ENCODE peak calls at places on chromosomes 3 and 15, in seven cellular contexts. E is AG10803; Z is astrocyte; V is DMS53; Y is MG63; A is stimulated activated CD8-positive, alpha-beta memory T cell treated with anti-CD3 and anti-CD28 coated beads, Interleukin-12 subunit alpha, Interleukin-12 subunit beta, amount 100 ng/mL, for 4 hours; U is CD4-positive, alpha-beta T cell. O is an unnamed sample.

GRCh38 chr3:18729671-18730070 is 304.5 kb upstream of the SATB1 start:
- DNase-seq in E (no peak), U (no peak), V (peak), Y (no peak), Z (no peak), A (no peak), O (no peak)

GRCh38 chr3:149506540-149506939 is 32.0 kb downstream of the TM4SF4 start:
- DNase-seq in Z (peak), A (no peak), Y (no peak), V (no peak), E (peak), U (no peak), O (no peak)

GRCh38 chr15:66042624-66043023 is 173.3 kb downstream of the RAB11A start:
- DNase-seq in V (peak), A (no peak), E (no peak), U (no peak), Y (no peak), Z (no peak), O (no peak)

GRCh38 chr3:39435006-39435748 is 28.7 kb downstream of the RPSA start:
- DNase-seq in A (no peak), E (no peak), Y (no peak), U (no peak), V (no peak), Z (no peak), O (no peak)

GRCh38 chr15:85312925-85313324 is 67.5 kb upstream of the AKAP13 start:
- DNase-seq in Z (no peak), Y (peak), E (peak), U (no peak), V (no peak), A (no peak), O (no peak)

GRCh38 chr3:104947946-104948345 is 418.8 kb upstream of the ALCAM start:
- DNase-seq in A (no peak), E (no peak), V (no peak), Y (no peak), U (no peak), Z (no peak), O (no peak)

GRCh38 chr3:108103040-108103751 is 12.4 kb upstream of the CD47 start:
- DNase-seq in A (no peak), E (no peak), U (no peak), Z (no peak), Y (no peak), V (no peak), O (no peak)

GRCh38 chr15:67731112-67731761 is 94.1 kb upstream of the SKOR1 start:
- DNase-seq in Y (no peak), Z (no peak), U (no peak), E (no peak), A (no peak), V (no peak), O (no peak)

GRCh38 chr15:32855942-32856341 is 138.1 kb downstream of the GREM1 start:
- DNase-seq in Z (peak), A (no peak), V (peak), E (peak), Y (peak), U (no peak), O (no peak)

GRCh38 chr3:175443682-175444081 is 584.5 kb downstream of the NAALADL2 start:
- DNase-seq in A (no peak), V (no peak), E (no peak), U (no peak), Z (no peak), Y (no peak), O (no peak)

GRCh38 chr3:104951426-104951825 is 415.3 kb upstream of the ALCAM start:
- DNase-seq in Y (no peak), A (no peak), U (no peak), E (no peak), V (no peak), Z (peak), O (no peak)

GRCh38 chr3:172846706-172847105 is 96.2 kb downstream of the ECT2 start:
- DNase-seq in Z (peak), Y (no peak), A (no peak), E (no peak), V (no peak), U (no peak), O (no peak)

GRCh38 chr15:76844096-76844495 is 61.0 kb downstream of the SCAPER start:
- DNase-seq in Y (no peak), A (no peak), Z (peak), U (no peak), V (peak), E (peak), O (no peak)

GRCh38 chr3:127456471-127457093 is 134.0 kb downstream of the TPRA1 start:
- DNase-seq in U (no peak), Z (peak), Y (peak), V (peak), E (peak), A (no peak), O (no peak)

GRCh38 chr3:43248194-43248593 is 38.1 kb upstream of the SNRK start:
- DNase-seq in Y (peak), E (peak), A (no peak), V (no peak), Z (no peak), U (no peak), O (no peak)

GRCh38 chr3:187210555-187211327 is 13.5 kb downstream of the RTP1 start:
- DNase-seq in V (no peak), Z (peak), A (no peak), U (no peak), Y (peak), E (peak), O (no peak)

GRCh38 chr3:126664591-126665214 is 9.8 kb upstream of the TXNRD3 start:
- DNase-seq in Y (peak), U (no peak), E (peak), V (no peak), Z (peak), A (no peak), O (no peak)

GRCh38 chr15:67918205-67918861 is 78.5 kb upstream of the RNU6-1 start:
- DNase-seq in E (no peak), Y (no peak), U (no peak), Z (no peak), V (no peak), A (no peak), O (no peak)

GRCh38 chr15:57921371-57921770 is 144.1 kb downstream of the ALDH1A2 start:
- DNase-seq in A (no peak), Y (no peak), U (no peak), V (no peak), Z (no peak), E (no peak), O (no peak)

GRCh38 chr15:51776952-51777574 is 25.7 kb downstream of the TMOD2 start:
- DNase-seq in V (peak), Z (peak), Y (peak), U (peak), E (peak), A (peak), O (peak)

GRCh38 chr3:149216195-149216869 is 5.3 kb downstream of the CP start:
- DNase-seq in E (no peak), U (no peak), V (no peak), A (no peak), Y (no peak), Z (peak), O (no peak)

GRCh38 chr3:123936400-123936799 is 24.6 kb downstream of the CCDC14 start:
- DNase-seq in Z (no peak), V (no peak), Y (no peak), U (no peak), A (no peak), E (peak), O (no peak)

GRCh38 chr15:100635406-100636071 is 33.1 kb downstream of the ASB7 start:
- DNase-seq in A (no peak), E (no peak), Z (no peak), Y (no peak), V (no peak), U (no peak), O (no peak)

GRCh38 chr3:71016141-71016845 is 567.2 kb downstream of the FOXP1 start:
- DNase-seq in E (peak), A (no peak), Z (no peak), Y (no peak), V (peak), U (no peak), O (no peak)

GRCh38 chr3:184636774-184637316 is 75.0 kb downstream of the MAGEF1 start:
- DNase-seq in A (no peak), U (peak), Z (peak), V (peak), Y (peak), E (peak), O (no peak)

GRCh38 chr3:52438579-52439425 is 6.1 kb downstream of the SEMA3G start:
- DNase-seq in Y (no peak), U (no peak), E (no peak), Z (no peak), A (no peak), V (no peak), O (no peak)

GRCh38 chr3:9224490-9224889 is 25.0 kb downstream of the SRGAP3 start:
- DNase-seq in U (no peak), Y (no peak), Z (peak), V (no peak), E (no peak), A (no peak), O (no peak)

GRCh38 chr15:62618432-62618831 is 424.1 kb upstream of the TPM1 start:
- DNase-seq in E (peak), Z (peak), A (no peak), U (no peak), Y (peak), V (no peak), O (no peak)

GRCh38 chr3:30659270-30660127 is 53.1 kb downstream of the TGFBR2 start:
- DNase-seq in V (peak), Z (peak), U (no peak), E (peak), Y (peak), A (no peak), O (no peak)

GRCh38 chr15:31372635-31373091 is 46.0 kb downstream of the KLF13 start:
- DNase-seq in Z (peak), V (peak), Y (peak), U (no peak), A (no peak), E (peak), O (no peak)

GRCh38 chr3:15924914-15925313 is 127.1 kb upstream of the ANKRD28 start:
- DNase-seq in E (no peak), A (no peak), Y (no peak), V (peak), U (no peak), Z (no peak), O (no peak)

GRCh38 chr3:25900171-25900570 is 110.3 kb downstream of the OXSM start:
- DNase-seq in Z (no peak), A (no peak), E (no peak), Y (no peak), U (no peak), V (no peak), O (no peak)

GRCh38 chr3:133937756-133938601 is 42.3 kb upstream of the RAB6B start:
- DNase-seq in U (no peak), V (no peak), Z (peak), A (no peak), Y (peak), E (peak), O (no peak)

GRCh38 chr3:141085331-141086047 is 34.3 kb downstream of the SPSB4 start:
- DNase-seq in V (no peak), Y (no peak), Z (no peak), A (no peak), E (no peak), U (no peak), O (no peak)

GRCh38 chr3:118972974-118973373 is 61.7 kb downstream of the IGSF11 start:
- DNase-seq in A (no peak), V (no peak), Z (no peak), U (no peak), Y (peak), E (no peak), O (no peak)

GRCh38 chr3:151724846-151725562 is 8.7 kb upstream of the AADACL2 start:
- DNase-seq in A (no peak), Z (peak), U (no peak), V (peak), E (peak), Y (no peak), O (no peak)

O was measured in effector memory CD8-positive, alpha-beta T cell.